ENCODE peak calls at places on chromosomes 1 and 21, in ten cellular contexts. One of them, this sample, is unnamed.

GRCh38 chr1:35326228-35326627 is 57.7 kb downstream of the ZMYM4 start:
- DNase-seq in stimulated activated CD8-positive, alpha-beta memory T cell treated with anti-CD3 and anti-CD28 coated beads, Interleukin-4, amount 100 ng/mL, for 1 hour: no peak
- DNase-seq in lower leg skin: no peak
- DNase-seq in C1 segment of cervical spinal cord: no peak
- DNase-seq in CD4-positive, alpha-beta T cell: no peak
- DNase-seq in WTC11: no peak
- DNase-seq in EH: no peak
- DNase-seq in COLO829: no peak
- DNase-seq in NCI-H1417: no peak
- DNase-seq in EL: no peak
- DNase-seq in this sample: no peak

GRCh38 chr1:8463144-8463927 is 145.4 kb downstream of the SLC45A1 start:
- DNase-seq in COLO829: peak
- DNase-seq in WTC11: no peak
- DNase-seq in EH: peak
- DNase-seq in CD4-positive, alpha-beta T cell: no peak
- DNase-seq in NCI-H1417: peak
- DNase-seq in C1 segment of cervical spinal cord: no peak
- DNase-seq in EL: peak
- DNase-seq in lower leg skin: peak
- DNase-seq in stimulated activated CD8-positive, alpha-beta memory T cell treated with anti-CD3 and anti-CD28 coated beads, Interleukin-4, amount 100 ng/mL, for 1 hour: no peak
- DNase-seq in this sample: peak

GRCh38 chr1:115911298-115911697 is 65.0 kb upstream of the SLC22A15 start:
- DNase-seq in C1 segment of cervical spinal cord: no peak
- DNase-seq in EL: no peak
- DNase-seq in EH: no peak
- DNase-seq in NCI-H1417: no peak
- DNase-seq in WTC11: no peak
- DNase-seq in CD4-positive, alpha-beta T cell: no peak
- DNase-seq in lower leg skin: no peak
- DNase-seq in COLO829: no peak
- DNase-seq in stimulated activated CD8-positive, alpha-beta memory T cell treated with anti-CD3 and anti-CD28 coated beads, Interleukin-4, amount 100 ng/mL, for 1 hour: no peak
- DNase-seq in this sample: no peak

GRCh38 chr1:18458751-18459133 is 22.0 kb upstream of the KLHDC7A start:
- DNase-seq in C1 segment of cervical spinal cord: no peak
- DNase-seq in lower leg skin: no peak
- DNase-seq in EL: no peak
- DNase-seq in CD4-positive, alpha-beta T cell: no peak
- DNase-seq in EH: no peak
- DNase-seq in stimulated activated CD8-positive, alpha-beta memory T cell treated with anti-CD3 and anti-CD28 coated beads, Interleukin-4, amount 100 ng/mL, for 1 hour: no peak
- DNase-seq in COLO829: no peak
- DNase-seq in WTC11: no peak
- DNase-seq in NCI-H1417: peak
- DNase-seq in this sample: no peak

GRCh38 chr1:113875714-113876113 is 4.2 kb upstream of the PTPN22 start:
- DNase-seq in CD4-positive, alpha-beta T cell: no peak
- DNase-seq in EL: no peak
- DNase-seq in EH: no peak
- DNase-seq in lower leg skin: no peak
- DNase-seq in stimulated activated CD8-positive, alpha-beta memory T cell treated with anti-CD3 and anti-CD28 coated beads, Interleukin-4, amount 100 ng/mL, for 1 hour: no peak
- DNase-seq in WTC11: no peak
- DNase-seq in C1 segment of cervical spinal cord: no peak
- DNase-seq in NCI-H1417: no peak
- DNase-seq in COLO829: no peak
- DNase-seq in this sample: no peak

GRCh38 chr1:197485790-197486189 is 217.7 kb downstream of the CRB1 start:
- DNase-seq in EL: peak
- DNase-seq in COLO829: peak
- DNase-seq in stimulated activated CD8-positive, alpha-beta memory T cell treated with anti-CD3 and anti-CD28 coated beads, Interleukin-4, amount 100 ng/mL, for 1 hour: no peak
- DNase-seq in WTC11: no peak
- DNase-seq in C1 segment of cervical spinal cord: no peak
- DNase-seq in EH: peak
- DNase-seq in CD4-positive, alpha-beta T cell: no peak
- DNase-seq in lower leg skin: no peak
- DNase-seq in NCI-H1417: no peak
- DNase-seq in this sample: peak

GRCh38 chr1:157377216-157377821 is 175.0 kb downstream of the FCRL5 start:
- DNase-seq in WTC11: peak
- DNase-seq in lower leg skin: no peak
- DNase-seq in EH: peak
- DNase-seq in NCI-H1417: peak
- DNase-seq in C1 segment of cervical spinal cord: no peak
- DNase-seq in stimulated activated CD8-positive, alpha-beta memory T cell treated with anti-CD3 and anti-CD28 coated beads, Interleukin-4, amount 100 ng/mL, for 1 hour: no peak
- DNase-seq in EL: peak
- DNase-seq in CD4-positive, alpha-beta T cell: no peak
- DNase-seq in COLO829: peak
- DNase-seq in this sample: peak

GRCh38 chr1:77539510-77540142 is 142.8 kb downstream of the ZZZ3 start:
- DNase-seq in lower leg skin: no peak
- DNase-seq in EH: peak
- DNase-seq in stimulated activated CD8-positive, alpha-beta memory T cell treated with anti-CD3 and anti-CD28 coated beads, Interleukin-4, amount 100 ng/mL, for 1 hour: no peak
- DNase-seq in EL: peak
- DNase-seq in CD4-positive, alpha-beta T cell: no peak
- DNase-seq in NCI-H1417: no peak
- DNase-seq in C1 segment of cervical spinal cord: no peak
- DNase-seq in COLO829: no peak
- DNase-seq in WTC11: no peak
- DNase-seq in this sample: peak

GRCh38 chr1:9843576-9843945 is 19.8 kb upstream of the CLSTN1 start:
- DNase-seq in CD4-positive, alpha-beta T cell: no peak
- DNase-seq in stimulated activated CD8-positive, alpha-beta memory T cell treated with anti-CD3 and anti-CD28 coated beads, Interleukin-4, amount 100 ng/mL, for 1 hour: no peak
- DNase-seq in EH: no peak
- DNase-seq in WTC11: no peak
- DNase-seq in lower leg skin: no peak
- DNase-seq in COLO829: no peak
- DNase-seq in C1 segment of cervical spinal cord: no peak
- DNase-seq in EL: no peak
- DNase-seq in NCI-H1417: peak
- DNase-seq in this sample: no peak

GRCh38 chr1:160997323-160998038 is 23.5 kb downstream of the F11R start:
- DNase-seq in WTC11: peak
- DNase-seq in EL: peak
- DNase-seq in NCI-H1417: no peak
- DNase-seq in EH: peak
- DNase-seq in COLO829: peak
- DNase-seq in lower leg skin: peak
- DNase-seq in C1 segment of cervical spinal cord: peak
- DNase-seq in CD4-positive, alpha-beta T cell: peak
- DNase-seq in stimulated activated CD8-positive, alpha-beta memory T cell treated with anti-CD3 and anti-CD28 coated beads, Interleukin-4, amount 100 ng/mL, for 1 hour: no peak
- DNase-seq in this sample: no peak

GRCh38 chr1:24489674-24490073 is 13.0 kb upstream of the RCAN3 start:
- DNase-seq in C1 segment of cervical spinal cord: no peak
- DNase-seq in COLO829: no peak
- DNase-seq in CD4-positive, alpha-beta T cell: no peak
- DNase-seq in NCI-H1417: no peak
- DNase-seq in stimulated activated CD8-positive, alpha-beta memory T cell treated with anti-CD3 and anti-CD28 coated beads, Interleukin-4, amount 100 ng/mL, for 1 hour: no peak
- DNase-seq in EL: no peak
- DNase-seq in WTC11: no peak
- DNase-seq in EH: no peak
- DNase-seq in lower leg skin: no peak
- DNase-seq in this sample: no peak

GRCh38 chr1:201139756-201140155 is 12.8 kb upstream of the ASCL5 start:
- DNase-seq in EL: no peak
- DNase-seq in stimulated activated CD8-positive, alpha-beta memory T cell treated with anti-CD3 and anti-CD28 coated beads, Interleukin-4, amount 100 ng/mL, for 1 hour: no peak
- DNase-seq in EH: no peak
- DNase-seq in NCI-H1417: no peak
- DNase-seq in COLO829: no peak
- DNase-seq in C1 segment of cervical spinal cord: no peak
- DNase-seq in WTC11: no peak
- DNase-seq in CD4-positive, alpha-beta T cell: no peak
- DNase-seq in lower leg skin: no peak
- DNase-seq in this sample: no peak

GRCh38 chr1:202798260-202798659 is 10.0 kb downstream of the KDM5B start:
- DNase-seq in EL: no peak
- DNase-seq in NCI-H1417: no peak
- DNase-seq in lower leg skin: no peak
- DNase-seq in CD4-positive, alpha-beta T cell: no peak
- DNase-seq in WTC11: no peak
- DNase-seq in EH: no peak
- DNase-seq in COLO829: no peak
- DNase-seq in stimulated activated CD8-positive, alpha-beta memory T cell treated with anti-CD3 and anti-CD28 coated beads, Interleukin-4, amount 100 ng/mL, for 1 hour: no peak
- DNase-seq in C1 segment of cervical spinal cord: no peak
- DNase-seq in this sample: no peak

GRCh38 chr1:220902916-220903315 is 23.7 kb downstream of the HLX start:
- DNase-seq in EH: peak
- DNase-seq in C1 segment of cervical spinal cord: no peak
- DNase-seq in CD4-positive, alpha-beta T cell: no peak
- DNase-seq in NCI-H1417: no peak
- DNase-seq in stimulated activated CD8-positive, alpha-beta memory T cell treated with anti-CD3 and anti-CD28 coated beads, Interleukin-4, amount 100 ng/mL, for 1 hour: no peak
- DNase-seq in lower leg skin: no peak
- DNase-seq in EL: no peak
- DNase-seq in WTC11: no peak
- DNase-seq in COLO829: no peak
- DNase-seq in this sample: no peak

GRCh38 chr1:34701326-34702129 is 53.3 kb upstream of the GJB5 start:
- DNase-seq in EL: no peak
- DNase-seq in EH: no peak
- DNase-seq in stimulated activated CD8-positive, alpha-beta memory T cell treated with anti-CD3 and anti-CD28 coated beads, Interleukin-4, amount 100 ng/mL, for 1 hour: no peak
- DNase-seq in C1 segment of cervical spinal cord: no peak
- DNase-seq in NCI-H1417: no peak
- DNase-seq in CD4-positive, alpha-beta T cell: no peak
- DNase-seq in COLO829: no peak
- DNase-seq in WTC11: no peak
- DNase-seq in lower leg skin: no peak
- DNase-seq in this sample: no peak

GRCh38 chr1:7371926-7372325 is 399.2 kb upstream of the VAMP3 start:
- DNase-seq in WTC11: no peak
- DNase-seq in lower leg skin: no peak
- DNase-seq in C1 segment of cervical spinal cord: no peak
- DNase-seq in EH: no peak
- DNase-seq in COLO829: no peak
- DNase-seq in EL: no peak
- DNase-seq in NCI-H1417: no peak
- DNase-seq in CD4-positive, alpha-beta T cell: no peak
- DNase-seq in stimulated activated CD8-positive, alpha-beta memory T cell treated with anti-CD3 and anti-CD28 coated beads, Interleukin-4, amount 100 ng/mL, for 1 hour: no peak
- DNase-seq in this sample: no peak

GRCh38 chr21:42749226-42749625 is 95.8 kb downstream of the PDE9A start:
- DNase-seq in C1 segment of cervical spinal cord: no peak
- DNase-seq in WTC11: no peak
- DNase-seq in CD4-positive, alpha-beta T cell: no peak
- DNase-seq in EH: no peak
- DNase-seq in NCI-H1417: no peak
- DNase-seq in COLO829: no peak
- DNase-seq in EL: no peak
- DNase-seq in lower leg skin: no peak
- DNase-seq in stimulated activated CD8-positive, alpha-beta memory T cell treated with anti-CD3 and anti-CD28 coated beads, Interleukin-4, amount 100 ng/mL, for 1 hour: no peak
- DNase-seq in this sample: no peak

GRCh38 chr1:230356190-230356589 is 69.9 kb downstream of the PGBD5 start:
- DNase-seq in COLO829: no peak
- DNase-seq in lower leg skin: no peak
- DNase-seq in C1 segment of cervical spinal cord: no peak
- DNase-seq in EL: no peak
- DNase-seq in WTC11: no peak
- DNase-seq in EH: no peak
- DNase-seq in CD4-positive, alpha-beta T cell: no peak
- DNase-seq in NCI-H1417: no peak
- DNase-seq in stimulated activated CD8-positive, alpha-beta memory T cell treated with anti-CD3 and anti-CD28 coated beads, Interleukin-4, amount 100 ng/mL, for 1 hour: no peak
- DNase-seq in this sample: no peak

GRCh38 chr1:115757286-115757810 is 11.2 kb downstream of the CASQ2 start:
- DNase-seq in lower leg skin: no peak
- DNase-seq in CD4-positive, alpha-beta T cell: no peak
- DNase-seq in COLO829: no peak
- DNase-seq in stimulated activated CD8-positive, alpha-beta memory T cell treated with anti-CD3 and anti-CD28 coated beads, Interleukin-4, amount 100 ng/mL, for 1 hour: no peak
- DNase-seq in WTC11: no peak
- DNase-seq in EH: no peak
- DNase-seq in NCI-H1417: no peak
- DNase-seq in C1 segment of cervical spinal cord: no peak
- DNase-seq in EL: no peak
- DNase-seq in this sample: no peak

GRCh38 chr1:84442256-84442655 is 36.8 kb upstream of the RPF1 start:
- DNase-seq in stimulated activated CD8-positive, alpha-beta memory T cell treated with anti-CD3 and anti-CD28 coated beads, Interleukin-4, amount 100 ng/mL, for 1 hour: no peak
- DNase-seq in EL: peak
- DNase-seq in COLO829: peak
- DNase-seq in CD4-positive, alpha-beta T cell: no peak
- DNase-seq in WTC11: no peak
- DNase-seq in EH: peak
- DNase-seq in C1 segment of cervical spinal cord: no peak
- DNase-seq in lower leg skin: no peak
- DNase-seq in NCI-H1417: peak
- DNase-seq in this sample: peak